ENCODE peak calls at places on chromosome 11, in seven cellular contexts. One of them, this sample, is unnamed.

GRCh38 chr11:34358258-34358665 is 452 bp upstream of the ABTB2 start:
- DNase-seq in ovary: peak; percentile 75
- DNase-seq in activated CD4-positive, CD25-positive, alpha-beta regulatory T cell: no peak
- DNase-seq in activated CD4-positive, alpha-beta T cell treated with anti-CD3 and anti-CD28 coated beads, Interleukin-2, amount 50 U/mL, for 48 hours: no peak
- DNase-seq in stimulated activated CD4-positive, alpha-beta T cell treated with anti-CD3 and anti-CD28 coated beads, Interleukin-12 subunit alpha, Interleukin-12 subunit beta, amount 100 ng/mL, for 48 hours: no peak
- DNase-seq in posterior vena cava: peak; percentile 86
- DNase-seq in HuH-7.5: peak; percentile 41
- DNase-seq in this sample: peak; percentile 82

GRCh38 chr11:62601114-62601363 is 626 bp downstream of the MTA2 start:
- DNase-seq in ovary: no peak
- DNase-seq in activated CD4-positive, CD25-positive, alpha-beta regulatory T cell: peak; percentile 37
- DNase-seq in activated CD4-positive, alpha-beta T cell treated with anti-CD3 and anti-CD28 coated beads, Interleukin-2, amount 50 U/mL, for 48 hours: peak; percentile 62
- DNase-seq in stimulated activated CD4-positive, alpha-beta T cell treated with anti-CD3 and anti-CD28 coated beads, Interleukin-12 subunit alpha, Interleukin-12 subunit beta, amount 100 ng/mL, for 48 hours: no peak
- DNase-seq in posterior vena cava: peak; percentile 90
- DNase-seq in HuH-7.5: no peak
- DNase-seq in this sample: peak; percentile 54

GRCh38 chr11:71563401-71563800 is 2.0 kb upstream of the KRTAP5-10 start:
- DNase-seq in ovary: no peak
- DNase-seq in activated CD4-positive, CD25-positive, alpha-beta regulatory T cell: no peak
- DNase-seq in activated CD4-positive, alpha-beta T cell treated with anti-CD3 and anti-CD28 coated beads, Interleukin-2, amount 50 U/mL, for 48 hours: peak; percentile 24
- DNase-seq in stimulated activated CD4-positive, alpha-beta T cell treated with anti-CD3 and anti-CD28 coated beads, Interleukin-12 subunit alpha, Interleukin-12 subunit beta, amount 100 ng/mL, for 48 hours: peak; percentile 16
- DNase-seq in posterior vena cava: peak; percentile 38
- DNase-seq in HuH-7.5: peak; percentile 72
- DNase-seq in this sample: peak; percentile 71

GRCh38 chr11:27166130-27166529 is 125.5 kb downstream of the BBOX1 start:
- DNase-seq in ovary: no peak
- DNase-seq in activated CD4-positive, CD25-positive, alpha-beta regulatory T cell: no peak
- DNase-seq in activated CD4-positive, alpha-beta T cell treated with anti-CD3 and anti-CD28 coated beads, Interleukin-2, amount 50 U/mL, for 48 hours: no peak
- DNase-seq in stimulated activated CD4-positive, alpha-beta T cell treated with anti-CD3 and anti-CD28 coated beads, Interleukin-12 subunit alpha, Interleukin-12 subunit beta, amount 100 ng/mL, for 48 hours: no peak
- DNase-seq in posterior vena cava: no peak
- DNase-seq in HuH-7.5: no peak
- DNase-seq in this sample: no peak

GRCh38 chr11:133808393-133809140 is 36.7 kb downstream of the SPATA19 start:
- DNase-seq in ovary: no peak
- DNase-seq in activated CD4-positive, CD25-positive, alpha-beta regulatory T cell: no peak
- DNase-seq in activated CD4-positive, alpha-beta T cell treated with anti-CD3 and anti-CD28 coated beads, Interleukin-2, amount 50 U/mL, for 48 hours: no peak
- DNase-seq in stimulated activated CD4-positive, alpha-beta T cell treated with anti-CD3 and anti-CD28 coated beads, Interleukin-12 subunit alpha, Interleukin-12 subunit beta, amount 100 ng/mL, for 48 hours: no peak
- DNase-seq in posterior vena cava: no peak
- DNase-seq in HuH-7.5: no peak
- DNase-seq in this sample: no peak

GRCh38 chr11:103529217-103529684 is 420.0 kb downstream of the DYNC2H1 start:
- DNase-seq in ovary: no peak
- DNase-seq in activated CD4-positive, CD25-positive, alpha-beta regulatory T cell: no peak
- DNase-seq in activated CD4-positive, alpha-beta T cell treated with anti-CD3 and anti-CD28 coated beads, Interleukin-2, amount 50 U/mL, for 48 hours: no peak
- DNase-seq in stimulated activated CD4-positive, alpha-beta T cell treated with anti-CD3 and anti-CD28 coated beads, Interleukin-12 subunit alpha, Interleukin-12 subunit beta, amount 100 ng/mL, for 48 hours: no peak
- DNase-seq in posterior vena cava: no peak
- DNase-seq in HuH-7.5: no peak
- DNase-seq in this sample: no peak

GRCh38 chr11:126927628-126928027 is 72.9 kb downstream of the KIRREL3 start:
- DNase-seq in ovary: no peak
- DNase-seq in activated CD4-positive, CD25-positive, alpha-beta regulatory T cell: no peak
- DNase-seq in activated CD4-positive, alpha-beta T cell treated with anti-CD3 and anti-CD28 coated beads, Interleukin-2, amount 50 U/mL, for 48 hours: no peak
- DNase-seq in stimulated activated CD4-positive, alpha-beta T cell treated with anti-CD3 and anti-CD28 coated beads, Interleukin-12 subunit alpha, Interleukin-12 subunit beta, amount 100 ng/mL, for 48 hours: no peak
- DNase-seq in posterior vena cava: no peak
- DNase-seq in HuH-7.5: no peak
- DNase-seq in this sample: no peak

GRCh38 chr11:34840736-34841386 is 75.3 kb downstream of the APIP start:
- DNase-seq in ovary: no peak
- DNase-seq in activated CD4-positive, CD25-positive, alpha-beta regulatory T cell: no peak
- DNase-seq in activated CD4-positive, alpha-beta T cell treated with anti-CD3 and anti-CD28 coated beads, Interleukin-2, amount 50 U/mL, for 48 hours: peak; percentile 22
- DNase-seq in stimulated activated CD4-positive, alpha-beta T cell treated with anti-CD3 and anti-CD28 coated beads, Interleukin-12 subunit alpha, Interleukin-12 subunit beta, amount 100 ng/mL, for 48 hours: peak; percentile 14
- DNase-seq in posterior vena cava: no peak
- DNase-seq in HuH-7.5: no peak
- DNase-seq in this sample: peak; percentile 71

GRCh38 chr11:34114471-34114870 is 9.0 kb downstream of the NAT10 start:
- DNase-seq in ovary: no peak
- DNase-seq in activated CD4-positive, CD25-positive, alpha-beta regulatory T cell: no peak
- DNase-seq in activated CD4-positive, alpha-beta T cell treated with anti-CD3 and anti-CD28 coated beads, Interleukin-2, amount 50 U/mL, for 48 hours: no peak
- DNase-seq in stimulated activated CD4-positive, alpha-beta T cell treated with anti-CD3 and anti-CD28 coated beads, Interleukin-12 subunit alpha, Interleukin-12 subunit beta, amount 100 ng/mL, for 48 hours: no peak
- DNase-seq in posterior vena cava: no peak
- DNase-seq in HuH-7.5: no peak
- DNase-seq in this sample: no peak

GRCh38 chr11:111714522-111714921 is 51.7 kb downstream of the PPP2R1B start:
- DNase-seq in ovary: no peak
- DNase-seq in activated CD4-positive, CD25-positive, alpha-beta regulatory T cell: no peak
- DNase-seq in activated CD4-positive, alpha-beta T cell treated with anti-CD3 and anti-CD28 coated beads, Interleukin-2, amount 50 U/mL, for 48 hours: no peak
- DNase-seq in stimulated activated CD4-positive, alpha-beta T cell treated with anti-CD3 and anti-CD28 coated beads, Interleukin-12 subunit alpha, Interleukin-12 subunit beta, amount 100 ng/mL, for 48 hours: no peak
- DNase-seq in posterior vena cava: no peak
- DNase-seq in HuH-7.5: no peak
- DNase-seq in this sample: no peak

GRCh38 chr11:13339196-13340153 is 61.9 kb downstream of the BMAL1 start:
- DNase-seq in ovary: peak; percentile 36
- DNase-seq in activated CD4-positive, CD25-positive, alpha-beta regulatory T cell: no peak
- DNase-seq in activated CD4-positive, alpha-beta T cell treated with anti-CD3 and anti-CD28 coated beads, Interleukin-2, amount 50 U/mL, for 48 hours: peak; percentile 20
- DNase-seq in stimulated activated CD4-positive, alpha-beta T cell treated with anti-CD3 and anti-CD28 coated beads, Interleukin-12 subunit alpha, Interleukin-12 subunit beta, amount 100 ng/mL, for 48 hours: peak; percentile 9
- DNase-seq in posterior vena cava: no peak
- DNase-seq in HuH-7.5: no peak
- DNase-seq in this sample: no peak

GRCh38 chr11:106466441-106467190 is 389.2 kb downstream of the AASDHPPT start:
- DNase-seq in ovary: no peak
- DNase-seq in activated CD4-positive, CD25-positive, alpha-beta regulatory T cell: no peak
- DNase-seq in activated CD4-positive, alpha-beta T cell treated with anti-CD3 and anti-CD28 coated beads, Interleukin-2, amount 50 U/mL, for 48 hours: no peak
- DNase-seq in stimulated activated CD4-positive, alpha-beta T cell treated with anti-CD3 and anti-CD28 coated beads, Interleukin-12 subunit alpha, Interleukin-12 subunit beta, amount 100 ng/mL, for 48 hours: no peak
- DNase-seq in posterior vena cava: no peak
- DNase-seq in HuH-7.5: no peak
- DNase-seq in this sample: no peak

GRCh38 chr11:34941688-34942087 is 25.3 kb downstream of the PDHX start:
- DNase-seq in ovary: no peak
- DNase-seq in activated CD4-positive, CD25-positive, alpha-beta regulatory T cell: no peak
- DNase-seq in activated CD4-positive, alpha-beta T cell treated with anti-CD3 and anti-CD28 coated beads, Interleukin-2, amount 50 U/mL, for 48 hours: no peak
- DNase-seq in stimulated activated CD4-positive, alpha-beta T cell treated with anti-CD3 and anti-CD28 coated beads, Interleukin-12 subunit alpha, Interleukin-12 subunit beta, amount 100 ng/mL, for 48 hours: no peak
- DNase-seq in posterior vena cava: peak; percentile 43
- DNase-seq in HuH-7.5: no peak
- DNase-seq in this sample: no peak

GRCh38 chr11:109071712-109072524 is 350.1 kb upstream of the C11orf87 start:
- DNase-seq in ovary: no peak
- DNase-seq in activated CD4-positive, CD25-positive, alpha-beta regulatory T cell: no peak
- DNase-seq in activated CD4-positive, alpha-beta T cell treated with anti-CD3 and anti-CD28 coated beads, Interleukin-2, amount 50 U/mL, for 48 hours: no peak
- DNase-seq in stimulated activated CD4-positive, alpha-beta T cell treated with anti-CD3 and anti-CD28 coated beads, Interleukin-12 subunit alpha, Interleukin-12 subunit beta, amount 100 ng/mL, for 48 hours: no peak
- DNase-seq in posterior vena cava: no peak
- DNase-seq in HuH-7.5: no peak
- DNase-seq in this sample: no peak

GRCh38 chr11:125275905-125276634 is 111.5 kb downstream of the PKNOX2 start:
- DNase-seq in ovary: no peak
- DNase-seq in activated CD4-positive, CD25-positive, alpha-beta regulatory T cell: no peak
- DNase-seq in activated CD4-positive, alpha-beta T cell treated with anti-CD3 and anti-CD28 coated beads, Interleukin-2, amount 50 U/mL, for 48 hours: no peak
- DNase-seq in stimulated activated CD4-positive, alpha-beta T cell treated with anti-CD3 and anti-CD28 coated beads, Interleukin-12 subunit alpha, Interleukin-12 subunit beta, amount 100 ng/mL, for 48 hours: no peak
- DNase-seq in posterior vena cava: no peak
- DNase-seq in HuH-7.5: no peak
- DNase-seq in this sample: peak; percentile 58

GRCh38 chr11:111730871-111731591 is 35.2 kb downstream of the PPP2R1B start:
- DNase-seq in ovary: peak; percentile 60
- DNase-seq in activated CD4-positive, CD25-positive, alpha-beta regulatory T cell: no peak
- DNase-seq in activated CD4-positive, alpha-beta T cell treated with anti-CD3 and anti-CD28 coated beads, Interleukin-2, amount 50 U/mL, for 48 hours: no peak
- DNase-seq in stimulated activated CD4-positive, alpha-beta T cell treated with anti-CD3 and anti-CD28 coated beads, Interleukin-12 subunit alpha, Interleukin-12 subunit beta, amount 100 ng/mL, for 48 hours: no peak
- DNase-seq in posterior vena cava: peak; percentile 83
- DNase-seq in HuH-7.5: no peak
- DNase-seq in this sample: peak; percentile 53

GRCh38 chr11:78414321-78415051 is 3.1 kb downstream of the GAB2 start:
- DNase-seq in ovary: no peak
- DNase-seq in activated CD4-positive, CD25-positive, alpha-beta regulatory T cell: no peak
- DNase-seq in activated CD4-positive, alpha-beta T cell treated with anti-CD3 and anti-CD28 coated beads, Interleukin-2, amount 50 U/mL, for 48 hours: no peak
- DNase-seq in stimulated activated CD4-positive, alpha-beta T cell treated with anti-CD3 and anti-CD28 coated beads, Interleukin-12 subunit alpha, Interleukin-12 subunit beta, amount 100 ng/mL, for 48 hours: no peak
- DNase-seq in posterior vena cava: no peak
- DNase-seq in HuH-7.5: peak; percentile 18
- DNase-seq in this sample: peak; percentile 36

GRCh38 chr11:520428-521178 is 13.6 kb upstream of the RNH1 start:
- DNase-seq in ovary: no peak
- DNase-seq in activated CD4-positive, CD25-positive, alpha-beta regulatory T cell: no peak
- DNase-seq in activated CD4-positive, alpha-beta T cell treated with anti-CD3 and anti-CD28 coated beads, Interleukin-2, amount 50 U/mL, for 48 hours: no peak
- DNase-seq in stimulated activated CD4-positive, alpha-beta T cell treated with anti-CD3 and anti-CD28 coated beads, Interleukin-12 subunit alpha, Interleukin-12 subunit beta, amount 100 ng/mL, for 48 hours: no peak
- DNase-seq in posterior vena cava: peak; percentile 80
- DNase-seq in HuH-7.5: no peak
- DNase-seq in this sample: no peak

GRCh38 chr11:45881708-45882368 is 3.6 kb upstream of the MAPK8IP1 start:
- DNase-seq in ovary: no peak
- DNase-seq in activated CD4-positive, CD25-positive, alpha-beta regulatory T cell: no peak
- DNase-seq in activated CD4-positive, alpha-beta T cell treated with anti-CD3 and anti-CD28 coated beads, Interleukin-2, amount 50 U/mL, for 48 hours: no peak
- DNase-seq in stimulated activated CD4-positive, alpha-beta T cell treated with anti-CD3 and anti-CD28 coated beads, Interleukin-12 subunit alpha, Interleukin-12 subunit beta, amount 100 ng/mL, for 48 hours: no peak
- DNase-seq in posterior vena cava: no peak
- DNase-seq in HuH-7.5: no peak
- DNase-seq in this sample: no peak

GRCh38 chr11:129911298-129911697 is 15.9 kb upstream of the NFRKB start:
- DNase-seq in ovary: no peak
- DNase-seq in activated CD4-positive, CD25-positive, alpha-beta regulatory T cell: no peak
- DNase-seq in activated CD4-positive, alpha-beta T cell treated with anti-CD3 and anti-CD28 coated beads, Interleukin-2, amount 50 U/mL, for 48 hours: no peak
- DNase-seq in stimulated activated CD4-positive, alpha-beta T cell treated with anti-CD3 and anti-CD28 coated beads, Interleukin-12 subunit alpha, Interleukin-12 subunit beta, amount 100 ng/mL, for 48 hours: no peak
- DNase-seq in posterior vena cava: no peak
- DNase-seq in HuH-7.5: no peak
- DNase-seq in this sample: no peak

GRCh38 chr11:62505112-62505783 is 41.4 kb downstream of the AHNAK start:
- DNase-seq in ovary: no peak
- DNase-seq in activated CD4-positive, CD25-positive, alpha-beta regulatory T cell: no peak
- DNase-seq in activated CD4-positive, alpha-beta T cell treated with anti-CD3 and anti-CD28 coated beads, Interleukin-2, amount 50 U/mL, for 48 hours: no peak
- DNase-seq in stimulated activated CD4-positive, alpha-beta T cell treated with anti-CD3 and anti-CD28 coated beads, Interleukin-12 subunit alpha, Interleukin-12 subunit beta, amount 100 ng/mL, for 48 hours: no peak
- DNase-seq in posterior vena cava: no peak
- DNase-seq in HuH-7.5: no peak
- DNase-seq in this sample: peak; percentile 60

GRCh38 chr11:67404515-67405195 is 772 bp downstream of the TBC1D10C start:
- DNase-seq in ovary: no peak
- DNase-seq in activated CD4-positive, CD25-positive, alpha-beta regulatory T cell: no peak
- DNase-seq in activated CD4-positive, alpha-beta T cell treated with anti-CD3 and anti-CD28 coated beads, Interleukin-2, amount 50 U/mL, for 48 hours: peak; percentile 75
- DNase-seq in stimulated activated CD4-positive, alpha-beta T cell treated with anti-CD3 and anti-CD28 coated beads, Interleukin-12 subunit alpha, Interleukin-12 subunit beta, amount 100 ng/mL, for 48 hours: no peak
- DNase-seq in posterior vena cava: no peak
- DNase-seq in HuH-7.5: peak; percentile 61
- DNase-seq in this sample: no peak

GRCh38 chr11:66070604-66071325 is 693 bp downstream of the PACS1 start:
- DNase-seq in ovary: peak; percentile 64
- DNase-seq in activated CD4-positive, CD25-positive, alpha-beta regulatory T cell: no peak
- DNase-seq in activated CD4-positive, alpha-beta T cell treated with anti-CD3 and anti-CD28 coated beads, Interleukin-2, amount 50 U/mL, for 48 hours: peak; percentile 45
- DNase-seq in stimulated activated CD4-positive, alpha-beta T cell treated with anti-CD3 and anti-CD28 coated beads, Interleukin-12 subunit alpha, Interleukin-12 subunit beta, amount 100 ng/mL, for 48 hours: no peak
- DNase-seq in posterior vena cava: peak; percentile 89
- DNase-seq in HuH-7.5: no peak
- DNase-seq in this sample: no peak

GRCh38 chr11:114366331-114367243 is 33.7 kb downstream of the C11orf71 start:
- DNase-seq in ovary: no peak
- DNase-seq in activated CD4-positive, CD25-positive, alpha-beta regulatory T cell: no peak
- DNase-seq in activated CD4-positive, alpha-beta T cell treated with anti-CD3 and anti-CD28 coated beads, Interleukin-2, amount 50 U/mL, for 48 hours: no peak
- DNase-seq in stimulated activated CD4-positive, alpha-beta T cell treated with anti-CD3 and anti-CD28 coated beads, Interleukin-12 subunit alpha, Interleukin-12 subunit beta, amount 100 ng/mL, for 48 hours: no peak
- DNase-seq in posterior vena cava: no peak
- DNase-seq in HuH-7.5: no peak
- DNase-seq in this sample: no peak

GRCh38 chr11:134598368-134598767 is 186.3 kb upstream of the B3GAT1 start:
- DNase-seq in ovary: no peak
- DNase-seq in activated CD4-positive, CD25-positive, alpha-beta regulatory T cell: no peak
- DNase-seq in activated CD4-positive, alpha-beta T cell treated with anti-CD3 and anti-CD28 coated beads, Interleukin-2, amount 50 U/mL, for 48 hours: no peak
- DNase-seq in stimulated activated CD4-positive, alpha-beta T cell treated with anti-CD3 and anti-CD28 coated beads, Interleukin-12 subunit alpha, Interleukin-12 subunit beta, amount 100 ng/mL, for 48 hours: no peak
- DNase-seq in posterior vena cava: no peak
- DNase-seq in HuH-7.5: no peak
- DNase-seq in this sample: no peak

GRCh38 chr11:118277312-118277711 is 13.2 kb upstream of the MPZL2 start:
- DNase-seq in ovary: no peak
- DNase-seq in activated CD4-positive, CD25-positive, alpha-beta regulatory T cell: no peak
- DNase-seq in activated CD4-positive, alpha-beta T cell treated with anti-CD3 and anti-CD28 coated beads, Interleukin-2, amount 50 U/mL, for 48 hours: no peak
- DNase-seq in stimulated activated CD4-positive, alpha-beta T cell treated with anti-CD3 and anti-CD28 coated beads, Interleukin-12 subunit alpha, Interleukin-12 subunit beta, amount 100 ng/mL, for 48 hours: peak; percentile 5
- DNase-seq in posterior vena cava: no peak
- DNase-seq in HuH-7.5: no peak
- DNase-seq in this sample: no peak

GRCh38 chr11:82718841-82719240 is 14.8 kb downstream of the FAM181B start:
- DNase-seq in ovary: no peak
- DNase-seq in activated CD4-positive, CD25-positive, alpha-beta regulatory T cell: no peak
- DNase-seq in activated CD4-positive, alpha-beta T cell treated with anti-CD3 and anti-CD28 coated beads, Interleukin-2, amount 50 U/mL, for 48 hours: no peak
- DNase-seq in stimulated activated CD4-positive, alpha-beta T cell treated with anti-CD3 and anti-CD28 coated beads, Interleukin-12 subunit alpha, Interleukin-12 subunit beta, amount 100 ng/mL, for 48 hours: no peak
- DNase-seq in posterior vena cava: no peak
- DNase-seq in HuH-7.5: no peak
- DNase-seq in this sample: no peak

GRCh38 chr11:13026722-13027121 is 17.6 kb downstream of the RASSF10 start:
- DNase-seq in ovary: no peak
- DNase-seq in activated CD4-positive, CD25-positive, alpha-beta regulatory T cell: no peak
- DNase-seq in activated CD4-positive, alpha-beta T cell treated with anti-CD3 and anti-CD28 coated beads, Interleukin-2, amount 50 U/mL, for 48 hours: no peak
- DNase-seq in stimulated activated CD4-positive, alpha-beta T cell treated with anti-CD3 and anti-CD28 coated beads, Interleukin-12 subunit alpha, Interleukin-12 subunit beta, amount 100 ng/mL, for 48 hours: no peak
- DNase-seq in posterior vena cava: no peak
- DNase-seq in HuH-7.5: no peak
- DNase-seq in this sample: no peak

This sample was measured in T47D.